ENCODE peak calls at places on chromosomes 11 and 22, in ten cellular contexts. V, R, Q, B, A, C, D, U, P and T are unnamed samples.

GRCh38 chr11:12840871-12841516 is 166.8 kb downstream of the TEAD1 start:
- DNase-seq in C (no peak), B (no peak), P (no peak), A (no peak), Q (no peak), D (no peak), U (no peak), V (no peak), R (peak), T (no peak)

GRCh38 chr22:39972656-39973055 is 12.5 kb downstream of the TMA7B start:
- DNase-seq in C (no peak), V (no peak), Q (no peak), D (no peak), A (no peak), R (no peak), B (no peak), P (no peak), U (no peak), T (no peak)

GRCh38 chr11:130435671-130436070 is 7.3 kb upstream of the ADAMTS8 start:
- DNase-seq in A (no peak), U (no peak), V (no peak), C (no peak), D (no peak), B (no peak), P (no peak), Q (peak), R (peak), T (peak)

GRCh38 chr11:41498726-41499125 is 39.3 kb upstream of the LRRC4C start:
- DNase-seq in C (no peak), P (no peak), Q (no peak), R (no peak), B (no peak), U (no peak), V (no peak), D (no peak), A (no peak), T (peak)

GRCh38 chr22:23060612-23061400 is 9.5 kb upstream of the GNAZ start:
- DNase-seq in Q (no peak), P (no peak), U (no peak), D (no peak), A (no peak), B (no peak), V (no peak), C (no peak), R (no peak), T (no peak)

GRCh38 chr22:20114506-20115475 is 1.1 kb upstream of the RANBP1 start:
- DNase-seq in C (no peak), V (no peak), A (no peak), Q (no peak), D (no peak), U (no peak), R (no peak), B (no peak), P (no peak), T (no peak)

GRCh38 chr11:3907590-3907989 is 52.1 kb downstream of the STIM1 start:
- DNase-seq in U (no peak), R (no peak), B (no peak), D (no peak), P (no peak), V (no peak), A (no peak), Q (no peak), C (no peak), T (no peak)

GRCh38 chr11:64379817-64380709 is 21.1 kb downstream of the RPS6KA4 start:
- DNase-seq in R (no peak), A (no peak), P (no peak), V (no peak), D (no peak), C (no peak), Q (no peak), B (no peak), U (no peak), T (no peak)

GRCh38 chr11:128434411-128434810 is 152.9 kb downstream of the ETS1 start:
- DNase-seq in Q (no peak), P (no peak), B (no peak), U (no peak), V (no peak), R (no peak), A (no peak), C (no peak), D (no peak), T (no peak)

GRCh38 chr11:75383246-75383645 is 16.1 kb upstream of the RPS3 start:
- DNase-seq in A (no peak), V (no peak), R (no peak), P (no peak), C (no peak), B (no peak), U (no peak), Q (no peak), D (no peak), T (no peak)

GRCh38 chr22:44671742-44672141 is 30.3 kb upstream of the PRR5 start:
- DNase-seq in D (no peak), P (no peak), B (no peak), V (no peak), U (no peak), A (no peak), C (peak), R (no peak), Q (peak), T (no peak)

GRCh38 chr11:88231894-88232482 is 56.7 kb upstream of the RAB38 start:
- DNase-seq in C (peak), B (peak), D (no peak), R (no peak), U (peak), P (no peak), A (peak), V (peak), Q (peak), T (peak)

GRCh38 chr22:49154433-49154832 is 673.2 kb downstream of the BRD1 start:
- DNase-seq in P (no peak), Q (no peak), U (no peak), B (no peak), A (no peak), C (no peak), V (no peak), D (no peak), R (no peak), T (no peak)

GRCh38 chr11:130798280-130798679 is 118.0 kb downstream of the SNX19 start:
- DNase-seq in V (peak), C (no peak), U (no peak), A (no peak), D (no peak), Q (peak), B (no peak), R (peak), P (no peak), T (peak)

GRCh38 chr11:111912535-111912934 is at the start of gene HSPB2:
- DNase-seq in B (no peak), Q (no peak), C (no peak), U (no peak), P (no peak), V (no peak), D (no peak), A (no peak), R (no peak), T (no peak)

GRCh38 chr11:70610561-70610960 is 212.2 kb downstream of the CTTN start:
- DNase-seq in B (no peak), A (no peak), Q (no peak), C (no peak), R (peak), U (no peak), D (no peak), V (no peak), P (no peak), T (peak)

GRCh38 chr22:40009231-40009769 is 14.5 kb downstream of the FAM83F start:
- DNase-seq in B (peak), C (peak), R (peak), P (no peak), A (no peak), D (no peak), V (no peak), U (peak), Q (peak), T (peak)

GRCh38 chr11:46669606-46670243 is 30.7 kb downstream of the ARHGAP1 start:
- DNase-seq in A (no peak), D (no peak), P (no peak), C (no peak), U (no peak), V (no peak), Q (no peak), B (no peak), R (no peak), T (no peak)

GRCh38 chr22:18032455-18033101 is 8.2 kb upstream of the MICAL3 start:
- DNase-seq in B (no peak), Q (peak), A (no peak), R (peak), U (no peak), C (peak), V (no peak), D (peak), P (peak), T (peak)

GRCh38 chr11:111541209-111542061 is 915 bp downstream of the LAYN start:
- DNase-seq in D (no peak), C (no peak), A (peak), P (no peak), Q (peak), R (peak), U (no peak), B (no peak), V (no peak), T (peak)

GRCh38 chr11:95338430-95338991 is 107.5 kb upstream of the SESN3 start:
- DNase-seq in Q (no peak), P (no peak), U (peak), V (peak), R (peak), C (no peak), A (no peak), D (peak), B (peak), T (peak)